ENCODE peak calls at places on chromosomes 12 and 14, in five cellular contexts. U is SK-MEL-5; H is activated CD4-positive, alpha-beta T cell treated with anti-CD3 and anti-CD28 coated beads for 1 hour; T is NCI-H1105; N is GM10248. L is an unnamed sample.

GRCh38 chr12:24991209-24992049 is 42.5 kb upstream of the BCAT1 start:
- DNase-seq in U (peak; percentile 77), H (no peak), T (peak; percentile 46), N (peak; percentile 63), L (peak; percentile 72)

GRCh38 chr14:61527325-61528100 is 167.8 kb upstream of the HIF1A start:
- DNase-seq in U (no peak), H (no peak), T (no peak), N (no peak), L (peak; percentile 61)

GRCh38 chr12:123387508-123388217 is 3.7 kb downstream of the KMT5A start:
- DNase-seq in U (no peak), H (no peak), T (no peak), N (no peak), L (no peak)

GRCh38 chr12:22709292-22709691 is 84.3 kb downstream of the ETNK1 start:
- DNase-seq in U (peak; percentile 74), H (no peak), T (peak; percentile 5), N (peak; percentile 53), L (peak; percentile 17)

GRCh38 chr14:22305563-22306127 is 283.4 kb downstream of the DAD1 start:
- DNase-seq in U (no peak), H (no peak), T (no peak), N (no peak), L (no peak)

GRCh38 chr12:126171936-126172559 is 1106.8 kb downstream of the AACS start:
- DNase-seq in U (no peak), H (no peak), T (no peak), N (no peak), L (no peak)

GRCh38 chr12:6315704-6316597 is 5.5 kb downstream of the PLEKHG6 start:
- DNase-seq in U (no peak), H (no peak), T (no peak), N (no peak), L (no peak)

GRCh38 chr12:6124411-6125151 is at the start of gene VWF:
- DNase-seq in U (no peak), H (no peak), T (no peak), N (no peak), L (no peak)

GRCh38 chr12:108854453-108855283 is 2.7 kb downstream of the SSH1 start:
- DNase-seq in U (peak; percentile 95), H (no peak), T (no peak), N (peak; percentile 65), L (peak; percentile 43)

GRCh38 chr12:63226792-63227463 is 75.9 kb upstream of the AVPR1A start:
- DNase-seq in U (no peak), H (no peak), T (no peak), N (no peak), L (no peak)

GRCh38 chr12:49693931-49694439 is 13.2 kb downstream of the FMNL3 start:
- DNase-seq in U (no peak), H (no peak), T (no peak), N (no peak), L (no peak)

GRCh38 chr12:123940627-123940966 is 32.0 kb downstream of the CCDC92 start:
- DNase-seq in U (no peak), H (no peak), T (no peak), N (no peak), L (no peak)

GRCh38 chr14:75147423-75148071 is 20.7 kb upstream of the NEK9 start:
- DNase-seq in U (peak; percentile 100), H (no peak), T (no peak), N (no peak), L (peak; percentile 83)

GRCh38 chr12:13465641-13466040 is 269.1 kb downstream of the EMP1 start:
- DNase-seq in U (no peak), H (no peak), T (no peak), N (no peak), L (no peak)

GRCh38 chr12:2288001-2288400 is 235.2 kb downstream of the CACNA1C start:
- DNase-seq in U (no peak), H (no peak), T (no peak), N (no peak), L (peak; percentile 77)

GRCh38 chr14:83883732-83884131 is 1646.2 kb upstream of the FLRT2 start:
- DNase-seq in U (no peak), H (no peak), T (no peak), N (no peak), L (no peak)

GRCh38 chr14:106883218-106883692 is 1356.9 kb downstream of the TMEM121 start:
- DNase-seq in U (peak; percentile 20), H (no peak), T (no peak), N (no peak), L (no peak)

GRCh38 chr12:69065804-69066203 is 132.8 kb upstream of the CPM start:
- DNase-seq in U (no peak), H (no peak), T (no peak), N (no peak), L (no peak)

GRCh38 chr14:79103764-79104163 is 933.6 kb downstream of the NRXN3 start:
- DNase-seq in U (no peak), H (no peak), T (no peak), N (no peak), L (no peak)

GRCh38 chr14:105261781-105262180 is 13.4 kb downstream of the BTBD6 start:
- DNase-seq in U (no peak), H (no peak), T (no peak), N (no peak), L (no peak)

GRCh38 chr12:79818856-79819255 is 116.0 kb downstream of the PPP1R12A start:
- DNase-seq in U (peak; percentile 22), H (no peak), T (no peak), N (no peak), L (no peak)

GRCh38 chr12:124385219-124385969 is 90.5 kb downstream of the RFLNA start:
- DNase-seq in U (no peak), H (no peak), T (no peak), N (no peak), L (peak; percentile 51)

GRCh38 chr12:52235822-52236291 is 2.8 kb downstream of the KRT7 start:
- DNase-seq in U (no peak), H (no peak), T (no peak), N (no peak), L (peak; percentile 73)

GRCh38 chr12:121581681-121582439 is 1.0 kb upstream of the KDM2B start:
- DNase-seq in U (peak; percentile 41), H (no peak), T (no peak), N (no peak), L (no peak)

GRCh38 chr14:76926521-76927251 is 100.5 kb downstream of the LRRC74A start:
- DNase-seq in U (no peak), H (peak; percentile 45), T (no peak), N (peak; percentile 80), L (peak; percentile 63)

GRCh38 chr14:100160534-100160916 is 1.1 kb upstream of the DEGS2 start:
- DNase-seq in U (no peak), H (no peak), T (no peak), N (no peak), L (peak; percentile 2)

GRCh38 chr14:32171469-32171868 is 30.4 kb upstream of the RNU6-7 start:
- DNase-seq in U (no peak), H (no peak), T (no peak), N (no peak), L (no peak)

GRCh38 chr12:66804555-66804954 is 125.7 kb upstream of the GRIP1 start:
- DNase-seq in U (no peak), H (no peak), T (peak; percentile 82), N (no peak), L (no peak)

GRCh38 chr12:57381693-57382220 is 49.1 kb downstream of the R3HDM2 start:
- DNase-seq in U (no peak), H (no peak), T (no peak), N (no peak), L (no peak)

GRCh38 chr14:91113829-91114078 is at the start of gene DGLUCY:
- DNase-seq in U (no peak), H (no peak), T (peak; percentile 41), N (peak; percentile 79), L (peak; percentile 86)

GRCh38 chr14:78512021-78512420 is 341.8 kb downstream of the NRXN3 start:
- DNase-seq in U (no peak), H (no peak), T (no peak), N (no peak), L (no peak)

GRCh38 chr12:51246254-51246853 is 7.7 kb downstream of the DAZAP2 start:
- DNase-seq in U (peak; percentile 40), H (no peak), T (no peak), N (no peak), L (no peak)

GRCh38 chr14:45252356-45253069 is 489 bp downstream of the MIS18BP1 start:
- DNase-seq in U (peak; percentile 28), H (no peak), T (no peak), N (no peak), L (peak; percentile 6)

GRCh38 chr14:87785868-87786267 is 207.1 kb downstream of the GALC start:
- DNase-seq in U (peak; percentile 30), H (no peak), T (no peak), N (no peak), L (no peak)

GRCh38 chr12:79294590-79294989 is 396.2 kb downstream of the PAWR start:
- DNase-seq in U (no peak), H (no peak), T (no peak), N (no peak), L (no peak)

GRCh38 chr12:114006482-114007425 is 40.6 kb upstream of the RBM19 start:
- DNase-seq in U (peak; percentile 4), H (no peak), T (no peak), N (no peak), L (no peak)

L was measured in hepatocyte.